ENCODE peak calls at places on chromosome 9, in six cellular contexts. One of them, this sample, is unnamed.

GRCh38 chr9:98701576-98701975 is 7.2 kb downstream of the GABBR2 start:
- DNase-seq in tibial artery: no peak
- DNase-seq in endothelial cell: no peak
- DNase-seq in upper lobe of right lung: no peak
- DNase-seq in WERI-Rb-1: no peak
- DNase-seq in progenitor cell of endocrine pancreas: no peak
- DNase-seq in this sample: no peak

GRCh38 chr9:131035548-131035947 is 26.6 kb downstream of the LAMC3 start:
- DNase-seq in WERI-Rb-1: no peak
- DNase-seq in progenitor cell of endocrine pancreas: no peak
- DNase-seq in endothelial cell: no peak
- DNase-seq in tibial artery: no peak
- DNase-seq in upper lobe of right lung: no peak
- DNase-seq in this sample: no peak

GRCh38 chr9:129356871-129357772 is 179.1 kb upstream of the IER5L start:
- DNase-seq in upper lobe of right lung: no peak
- DNase-seq in WERI-Rb-1: no peak
- DNase-seq in endothelial cell: no peak
- DNase-seq in tibial artery: no peak
- DNase-seq in progenitor cell of endocrine pancreas: no peak
- DNase-seq in this sample: no peak

GRCh38 chr9:136533775-136534157 is 12.1 kb downstream of the NOTCH1 start:
- DNase-seq in progenitor cell of endocrine pancreas: no peak
- DNase-seq in upper lobe of right lung: peak; percentile 86
- DNase-seq in WERI-Rb-1: no peak
- DNase-seq in tibial artery: peak; percentile 46
- DNase-seq in endothelial cell: no peak
- DNase-seq in this sample: no peak

GRCh38 chr9:38277601-38278200 is 114.8 kb upstream of the ALDH1B1 start:
- DNase-seq in tibial artery: no peak
- DNase-seq in endothelial cell: no peak
- DNase-seq in WERI-Rb-1: no peak
- DNase-seq in progenitor cell of endocrine pancreas: no peak
- DNase-seq in upper lobe of right lung: no peak
- DNase-seq in this sample: no peak

GRCh38 chr9:91334053-91334452 is 27.7 kb downstream of the AUH start:
- DNase-seq in WERI-Rb-1: no peak
- DNase-seq in progenitor cell of endocrine pancreas: no peak
- DNase-seq in tibial artery: no peak
- DNase-seq in upper lobe of right lung: no peak
- DNase-seq in endothelial cell: no peak
- DNase-seq in this sample: no peak

GRCh38 chr9:19495186-19496028 is 86.6 kb downstream of the ACER2 start:
- DNase-seq in progenitor cell of endocrine pancreas: no peak
- DNase-seq in upper lobe of right lung: no peak
- DNase-seq in WERI-Rb-1: peak; percentile 48
- DNase-seq in endothelial cell: no peak
- DNase-seq in tibial artery: no peak
- DNase-seq in this sample: no peak

GRCh38 chr9:18920141-18920611 is 112.8 kb downstream of the SAXO1 start:
- DNase-seq in progenitor cell of endocrine pancreas: no peak
- DNase-seq in WERI-Rb-1: no peak
- DNase-seq in upper lobe of right lung: no peak
- DNase-seq in endothelial cell: no peak
- DNase-seq in tibial artery: no peak
- DNase-seq in this sample: no peak

GRCh38 chr9:125889122-125889523 is 141.9 kb downstream of the PBX3 start:
- DNase-seq in endothelial cell: peak; percentile 11
- DNase-seq in tibial artery: peak; percentile 30
- DNase-seq in WERI-Rb-1: peak; percentile 22
- DNase-seq in progenitor cell of endocrine pancreas: no peak
- DNase-seq in upper lobe of right lung: peak; percentile 61
- DNase-seq in this sample: peak; percentile 36

GRCh38 chr9:71285191-71285656 is 163.8 kb upstream of the TRPM3 start:
- DNase-seq in tibial artery: peak; percentile 38
- DNase-seq in endothelial cell: peak; percentile 68
- DNase-seq in upper lobe of right lung: no peak
- DNase-seq in WERI-Rb-1: peak; percentile 55
- DNase-seq in progenitor cell of endocrine pancreas: peak; percentile 10
- DNase-seq in this sample: peak; percentile 27

DNA sequence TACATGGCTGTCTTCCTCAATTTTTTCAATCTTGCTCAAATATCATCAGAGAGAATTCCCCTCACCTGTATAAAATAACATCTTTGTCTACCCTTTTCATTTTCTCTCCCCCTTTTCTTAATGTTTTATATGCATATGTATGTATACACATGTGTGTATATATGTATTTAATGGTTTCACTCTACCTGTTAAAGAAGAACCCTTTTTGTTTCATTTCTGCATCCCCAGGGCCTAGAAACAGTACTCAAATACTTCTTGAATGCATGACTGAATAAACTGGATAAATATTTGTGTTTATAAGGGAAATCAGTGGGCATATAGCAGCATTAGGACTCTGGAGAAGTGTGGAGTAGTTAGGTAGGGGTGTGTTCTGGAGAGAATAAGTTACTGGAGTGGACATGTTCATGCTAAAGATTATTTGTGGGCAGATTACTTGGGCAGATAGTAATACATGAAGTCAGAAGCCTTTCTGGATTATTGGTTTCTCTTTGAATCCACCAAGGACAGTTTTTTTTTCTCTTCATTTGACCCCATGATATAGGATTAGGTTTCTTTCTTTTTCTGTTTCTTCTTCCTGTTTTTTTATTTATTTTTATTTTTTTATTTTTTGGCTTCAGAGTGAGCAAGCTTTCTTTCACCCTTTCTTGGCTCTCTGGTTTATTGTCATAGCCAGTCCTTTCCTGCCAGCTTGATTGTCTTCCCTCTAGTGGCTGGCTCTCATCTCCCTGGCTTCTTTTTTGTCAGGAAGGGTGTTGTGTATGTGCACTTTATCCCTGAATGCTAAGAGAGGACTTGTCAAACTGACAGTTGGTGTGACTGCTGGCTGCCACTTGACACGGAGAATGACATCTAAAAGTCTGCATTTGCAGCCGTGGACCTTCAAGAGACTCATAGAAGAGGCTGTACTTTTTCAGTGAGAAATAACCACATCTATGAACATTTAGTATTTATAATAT is 89.3 kb downstream of the ZCCHC7 start:
- DNase-seq in upper lobe of right lung: no peak
- DNase-seq in tibial artery: no peak
- DNase-seq in WERI-Rb-1: peak; percentile 47
- DNase-seq in endothelial cell: peak; percentile 8
- DNase-seq in progenitor cell of endocrine pancreas: no peak
- DNase-seq in this sample: no peak
- TF ChIP-seq CTCF in upper lobe of right lung: no peak
- TF ChIP-seq CTCF in tibial artery: no peak
- TF ChIP-seq CTCF in WERI-Rb-1: peak; percentile 60
- TF ChIP-seq CTCF in endothelial cell: no peak
- TF ChIP-seq CTCF in progenitor cell of endocrine pancreas: no peak
- TF ChIP-seq CTCF in this sample: no peak

GRCh38 chr9:86575137-86575536 is 220.9 kb upstream of the TUT7 start:
- DNase-seq in tibial artery: no peak
- DNase-seq in WERI-Rb-1: no peak
- DNase-seq in upper lobe of right lung: no peak
- DNase-seq in endothelial cell: no peak
- DNase-seq in progenitor cell of endocrine pancreas: no peak
- DNase-seq in this sample: no peak
- TF ChIP-seq CTCF in tibial artery: no peak
- TF ChIP-seq CTCF in WERI-Rb-1: no peak
- TF ChIP-seq CTCF in upper lobe of right lung: no peak
- TF ChIP-seq CTCF in endothelial cell: no peak
- TF ChIP-seq CTCF in progenitor cell of endocrine pancreas: no peak
- TF ChIP-seq CTCF in this sample: no peak

DNA sequence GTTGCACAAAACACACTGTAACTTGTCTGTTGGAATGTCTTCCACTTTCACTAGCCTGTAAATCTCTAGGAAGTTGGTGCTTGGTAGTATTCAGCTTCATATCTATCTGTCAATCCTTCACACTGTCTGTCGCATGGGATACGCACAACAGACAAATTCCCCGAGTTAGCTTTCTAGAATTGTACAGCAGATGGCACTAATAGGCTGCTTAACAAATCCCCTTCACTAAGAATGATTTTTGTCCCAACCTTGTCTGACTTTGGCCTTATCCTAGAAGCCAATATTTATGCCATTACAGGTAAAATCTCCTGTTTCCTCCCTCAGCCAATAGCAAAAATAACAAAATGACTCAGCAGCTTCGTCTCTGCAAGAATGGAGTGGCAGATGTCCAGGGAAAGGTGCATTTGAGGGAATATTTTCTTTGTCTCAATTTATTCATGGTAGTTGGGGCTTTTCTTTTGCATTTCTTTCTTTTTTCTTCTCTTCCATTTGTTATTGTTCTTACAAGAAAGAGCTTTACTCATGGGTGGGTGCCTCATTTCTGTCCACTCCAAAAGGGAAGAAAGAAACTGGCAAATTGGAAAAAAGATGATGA is 3.1 kb downstream of the NUDT2 start:
- DNase-seq in endothelial cell: peak; percentile 31
- DNase-seq in WERI-Rb-1: peak; percentile 17
- DNase-seq in tibial artery: no peak
- DNase-seq in progenitor cell of endocrine pancreas: no peak
- DNase-seq in upper lobe of right lung: no peak
- DNase-seq in this sample: no peak
- TF ChIP-seq CTCF in endothelial cell: no peak
- TF ChIP-seq CTCF in WERI-Rb-1: peak; percentile 55
- TF ChIP-seq CTCF in tibial artery: peak; percentile 54
- TF ChIP-seq CTCF in progenitor cell of endocrine pancreas: peak; percentile 52
- TF ChIP-seq CTCF in upper lobe of right lung: peak; percentile 53
- TF ChIP-seq CTCF in this sample: no peak

GRCh38 chr9:108889649-108890067 is 27.6 kb downstream of the ACTL7A start:
- DNase-seq in tibial artery: no peak
- DNase-seq in WERI-Rb-1: no peak
- DNase-seq in upper lobe of right lung: no peak
- DNase-seq in endothelial cell: no peak
- DNase-seq in progenitor cell of endocrine pancreas: no peak
- DNase-seq in this sample: no peak
- TF ChIP-seq CTCF in tibial artery: no peak
- TF ChIP-seq CTCF in WERI-Rb-1: peak; percentile 43
- TF ChIP-seq CTCF in upper lobe of right lung: no peak
- TF ChIP-seq CTCF in endothelial cell: no peak
- TF ChIP-seq CTCF in progenitor cell of endocrine pancreas: no peak
- TF ChIP-seq CTCF in this sample: no peak

GRCh38 chr9:95833549-95834178 is 41.8 kb upstream of the ERCC6L2 start:
- DNase-seq in endothelial cell: no peak
- DNase-seq in progenitor cell of endocrine pancreas: no peak
- DNase-seq in upper lobe of right lung: no peak
- DNase-seq in tibial artery: no peak
- DNase-seq in WERI-Rb-1: no peak
- DNase-seq in this sample: no peak

GRCh38 chr9:95830768-95831167 is 44.7 kb upstream of the ERCC6L2 start:
- DNase-seq in upper lobe of right lung: no peak
- DNase-seq in tibial artery: no peak
- DNase-seq in WERI-Rb-1: no peak
- DNase-seq in progenitor cell of endocrine pancreas: no peak
- DNase-seq in endothelial cell: no peak
- DNase-seq in this sample: no peak

GRCh38 chr9:95834281-95834907 is 41.1 kb upstream of the ERCC6L2 start:
- DNase-seq in WERI-Rb-1: no peak
- DNase-seq in progenitor cell of endocrine pancreas: no peak
- DNase-seq in endothelial cell: no peak
- DNase-seq in tibial artery: no peak
- DNase-seq in upper lobe of right lung: no peak
- DNase-seq in this sample: no peak

GRCh38 chr9:95835398-95835797 is 40.1 kb upstream of the ERCC6L2 start:
- DNase-seq in tibial artery: no peak
- DNase-seq in upper lobe of right lung: no peak
- DNase-seq in progenitor cell of endocrine pancreas: no peak
- DNase-seq in endothelial cell: no peak
- DNase-seq in WERI-Rb-1: no peak
- DNase-seq in this sample: no peak

DNA sequence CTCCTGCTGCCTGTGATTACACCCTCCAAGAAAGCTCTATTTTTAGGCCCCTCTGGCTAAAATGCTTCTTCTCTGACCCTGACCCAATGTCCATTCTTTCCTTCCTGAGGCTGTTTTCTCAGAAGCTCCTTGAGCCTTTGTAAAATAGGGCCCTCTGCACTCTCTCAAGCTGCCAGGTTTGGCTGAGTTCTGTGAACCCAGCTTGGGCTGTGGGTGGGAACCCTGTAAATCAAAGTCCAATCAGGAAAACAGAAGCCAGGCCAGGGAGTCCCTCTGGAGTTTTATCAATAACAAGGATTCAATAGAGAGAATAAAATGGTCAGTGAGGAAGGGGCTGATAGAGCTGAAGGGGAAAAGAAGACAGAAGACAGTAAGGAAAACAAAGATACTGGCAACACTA is 43.7 kb upstream of the ERCC6L2 start:
- DNase-seq in tibial artery: no peak
- DNase-seq in endothelial cell: no peak
- DNase-seq in WERI-Rb-1: no peak
- DNase-seq in upper lobe of right lung: no peak
- DNase-seq in progenitor cell of endocrine pancreas: no peak
- DNase-seq in this sample: no peak
- TF ChIP-seq CTCF in tibial artery: no peak
- TF ChIP-seq CTCF in endothelial cell: no peak
- TF ChIP-seq CTCF in WERI-Rb-1: no peak
- TF ChIP-seq CTCF in upper lobe of right lung: no peak
- TF ChIP-seq CTCF in progenitor cell of endocrine pancreas: no peak
- TF ChIP-seq CTCF in this sample: no peak

GRCh38 chr9:115013998-115014397 is 83.6 kb upstream of the TNFSF8 start:
- DNase-seq in endothelial cell: peak; percentile 74
- DNase-seq in progenitor cell of endocrine pancreas: peak; percentile 50
- DNase-seq in WERI-Rb-1: peak; percentile 85
- DNase-seq in upper lobe of right lung: peak; percentile 79
- DNase-seq in tibial artery: peak; percentile 57
- DNase-seq in this sample: peak; percentile 74
- TF ChIP-seq CTCF in endothelial cell: peak; percentile 84
- TF ChIP-seq CTCF in progenitor cell of endocrine pancreas: peak; percentile 90
- TF ChIP-seq CTCF in WERI-Rb-1: peak; percentile 74
- TF ChIP-seq CTCF in upper lobe of right lung: peak; percentile 86
- TF ChIP-seq CTCF in tibial artery: peak; percentile 90
- TF ChIP-seq CTCF in this sample: peak; percentile 85

GRCh38 chr9:118003240-118003639 is 299.0 kb downstream of the TLR4 start:
- DNase-seq in upper lobe of right lung: no peak
- DNase-seq in endothelial cell: no peak
- DNase-seq in tibial artery: no peak
- DNase-seq in WERI-Rb-1: no peak
- DNase-seq in progenitor cell of endocrine pancreas: no peak
- DNase-seq in this sample: no peak
- TF ChIP-seq CTCF in upper lobe of right lung: no peak
- TF ChIP-seq CTCF in endothelial cell: no peak
- TF ChIP-seq CTCF in tibial artery: no peak
- TF ChIP-seq CTCF in WERI-Rb-1: peak; percentile 7
- TF ChIP-seq CTCF in progenitor cell of endocrine pancreas: no peak
- TF ChIP-seq CTCF in this sample: no peak

This sample was measured in glutamatergic neuron.